ENCODE peak calls at places on chromosome 2, in eight cellular contexts. Y, D, K, J, S, Z, I and C are unnamed samples.

GRCh38 chr2:204012081-204012653 is 75.6 kb downstream of the ICOS start:
- DNase-seq in I (no peak), K (no peak), Y (no peak), S (no peak), J (no peak), D (no peak), Z (peak), C (peak)

GRCh38 chr2:69082430-69082997 is 69.5 kb downstream of the ANTXR1 start:
- DNase-seq in Y (no peak), I (no peak), S (no peak), Z (peak), K (peak), J (no peak), D (no peak), C (peak)

GRCh38 chr2:241950413-241950863 is 80.9 kb downstream of the RTP5 start:
- DNase-seq in D (no peak), J (no peak), S (no peak), K (no peak), Z (no peak), I (peak), Y (no peak), C (no peak)

GRCh38 chr2:205903549-205904129 is 182.3 kb downstream of the INO80D start:
- DNase-seq in D (no peak), I (no peak), Y (peak), Z (no peak), S (peak), J (peak), K (peak), C (no peak)

GRCh38 chr2:23112517-23112916 is 272.5 kb upstream of the KLHL29 start:
- DNase-seq in Z (no peak), I (no peak), K (no peak), Y (no peak), D (no peak), J (no peak), S (no peak), C (no peak)

GRCh38 chr2:28164280-28164801 is 228.3 kb upstream of the FOSL2 start:
- DNase-seq in J (no peak), Y (no peak), S (no peak), I (peak), D (no peak), K (peak), Z (no peak), C (no peak)

GRCh38 chr2:1811971-1812350 is 67.6 kb upstream of the PXDN start:
- DNase-seq in Z (no peak), K (no peak), Y (no peak), I (no peak), J (no peak), D (no peak), S (no peak), C (no peak)

GRCh38 chr2:181140414-181140813 is 160.0 kb downstream of the UBE2E3 start:
- DNase-seq in D (no peak), S (no peak), Z (no peak), J (no peak), K (no peak), I (no peak), Y (no peak), C (no peak)

GRCh38 chr2:176561706-176562105 is 292.5 kb downstream of the MTX2 start:
- DNase-seq in I (no peak), Y (no peak), S (no peak), Z (no peak), K (no peak), D (no peak), J (no peak), C (no peak)

GRCh38 chr2:111957872-111958354 is 59.5 kb downstream of the MERTK start:
- DNase-seq in S (no peak), I (no peak), Z (no peak), K (peak), Y (no peak), J (no peak), D (no peak), C (no peak)

GRCh38 chr2:163859951-163860350 is 124.1 kb upstream of the FIGN start:
- DNase-seq in Z (no peak), K (no peak), S (no peak), I (no peak), D (no peak), J (no peak), Y (no peak), C (no peak)

DNA sequence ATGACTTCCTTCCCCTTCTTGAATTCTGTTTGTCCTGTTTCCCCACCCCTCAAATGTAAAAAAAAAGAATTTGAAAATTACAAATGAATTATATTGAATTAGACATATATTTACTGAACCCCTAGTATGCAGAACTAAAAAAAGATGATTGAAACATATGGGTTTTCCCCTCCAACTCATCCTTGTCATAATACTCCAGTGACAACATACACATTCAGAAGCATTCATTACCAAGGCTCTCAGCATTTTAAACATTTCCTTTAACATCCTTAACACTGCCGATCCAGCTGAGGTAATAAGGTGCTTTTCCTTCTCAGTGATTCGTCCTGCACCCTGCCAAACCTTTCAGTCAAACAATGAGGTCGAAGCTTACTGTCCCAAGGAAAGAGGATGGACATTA is 53.1 kb upstream of the DTNB start:
- DNase-seq in I (no peak), D (no peak), K (no peak), J (no peak), Y (no peak), Z (no peak), S (no peak), C (no peak)
- TF ChIP-seq CTCF in I (no peak), D (no peak), K (no peak), J (no peak), Y (no peak), Z (no peak), S (no peak), C (no peak)

DNA sequence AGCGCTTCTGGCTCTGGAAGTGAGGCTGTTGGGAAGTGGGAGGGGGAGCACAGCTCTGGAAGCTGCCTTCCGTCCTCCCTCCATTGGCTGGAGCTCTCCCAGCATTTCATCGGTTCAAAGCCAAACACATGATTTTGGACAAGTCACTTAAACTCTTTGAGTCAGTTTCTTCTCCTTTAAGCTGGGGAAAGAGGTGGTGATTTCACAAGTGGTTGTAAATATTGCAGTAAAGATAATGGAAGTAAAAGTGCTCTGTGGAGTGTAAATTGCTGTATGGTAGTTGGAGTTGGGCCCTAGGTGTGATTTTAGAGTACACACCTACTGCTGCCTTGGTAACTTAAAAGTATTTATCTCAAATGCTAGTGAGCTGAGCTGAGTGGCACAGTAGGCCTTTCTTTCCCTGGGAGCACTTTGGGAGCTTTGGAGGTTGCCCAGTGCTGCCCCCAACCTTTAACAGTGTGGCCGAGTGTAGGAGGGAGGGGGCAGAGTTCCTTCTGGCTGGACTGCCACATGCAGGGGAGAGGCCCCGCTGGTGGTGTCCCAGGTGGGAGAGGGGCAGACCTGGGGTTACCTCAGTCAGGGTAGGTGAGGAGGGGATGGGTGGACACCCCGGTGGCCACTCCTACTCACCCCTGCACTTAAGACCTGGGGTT is 54.7 kb downstream of the ASAP2 start:
- DNase-seq in S (no peak), J (no peak), Z (no peak), I (peak), Y (no peak), K (no peak), D (no peak), C (no peak)
- TF ChIP-seq CTCF in S (peak), J (no peak), Z (no peak), I (no peak), Y (no peak), K (no peak), D (no peak), C (no peak)

DNA sequence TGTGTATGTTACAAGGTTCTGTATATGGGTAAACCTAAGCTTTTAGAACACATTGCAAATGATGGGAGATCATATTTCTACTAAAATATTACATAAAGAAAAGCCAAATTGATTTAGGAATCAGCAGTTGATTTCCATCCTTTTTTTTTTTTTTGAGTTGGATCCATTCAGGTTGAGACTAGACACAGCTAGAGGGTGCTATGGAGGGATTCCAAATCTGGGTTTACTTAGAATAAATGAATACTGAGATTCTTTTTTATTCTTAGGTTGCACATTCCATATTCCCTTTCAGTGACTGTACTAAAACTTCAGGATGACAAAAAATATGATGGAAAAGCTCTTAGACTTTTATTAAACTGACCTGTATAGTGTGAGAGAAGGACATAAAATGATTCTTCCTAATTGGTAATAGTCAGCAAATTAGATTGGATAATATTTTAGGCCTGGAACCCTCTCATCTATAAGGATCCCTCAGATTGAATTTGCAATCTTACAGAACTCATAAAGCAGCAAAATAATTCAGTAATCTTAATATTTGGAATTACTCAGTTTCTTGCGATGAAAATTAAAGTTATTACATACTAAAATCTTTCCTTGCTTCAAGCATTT is 183.3 kb upstream of the SESTD1 start:
- DNase-seq in S (no peak), J (no peak), D (no peak), Y (no peak), K (no peak), Z (no peak), I (no peak), C (no peak)
- TF ChIP-seq CTCF in S (peak), J (peak), D (no peak), Y (no peak), K (no peak), Z (no peak), I (no peak), C (no peak)

DNA sequence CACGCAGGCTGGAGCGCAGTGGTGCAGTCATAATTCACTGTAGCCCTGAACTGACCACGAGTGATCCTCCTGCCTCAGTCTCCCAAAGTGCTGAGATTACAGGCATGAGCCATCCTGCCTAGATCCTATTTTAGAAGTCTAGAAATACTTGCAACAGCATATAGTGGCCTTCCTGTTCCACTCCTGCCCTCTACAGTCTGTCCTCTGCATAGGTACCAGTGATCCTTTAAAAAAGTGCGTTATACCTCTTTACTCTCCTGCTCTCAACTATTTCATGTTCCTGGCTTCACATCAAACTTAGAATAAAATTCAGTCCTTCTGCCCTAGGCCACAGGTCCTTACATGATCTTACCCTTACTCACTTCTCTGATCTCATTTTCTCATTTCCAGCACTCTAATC is 6.0 kb downstream of the COMMD1 start:
- DNase-seq in S (peak), I (no peak), J (no peak), D (no peak), K (no peak), Y (no peak), Z (peak), C (no peak)
- TF ChIP-seq CTCF in S (peak), I (no peak), J (peak), D (no peak), K (no peak), Y (no peak), Z (peak), C (peak)

DNA sequence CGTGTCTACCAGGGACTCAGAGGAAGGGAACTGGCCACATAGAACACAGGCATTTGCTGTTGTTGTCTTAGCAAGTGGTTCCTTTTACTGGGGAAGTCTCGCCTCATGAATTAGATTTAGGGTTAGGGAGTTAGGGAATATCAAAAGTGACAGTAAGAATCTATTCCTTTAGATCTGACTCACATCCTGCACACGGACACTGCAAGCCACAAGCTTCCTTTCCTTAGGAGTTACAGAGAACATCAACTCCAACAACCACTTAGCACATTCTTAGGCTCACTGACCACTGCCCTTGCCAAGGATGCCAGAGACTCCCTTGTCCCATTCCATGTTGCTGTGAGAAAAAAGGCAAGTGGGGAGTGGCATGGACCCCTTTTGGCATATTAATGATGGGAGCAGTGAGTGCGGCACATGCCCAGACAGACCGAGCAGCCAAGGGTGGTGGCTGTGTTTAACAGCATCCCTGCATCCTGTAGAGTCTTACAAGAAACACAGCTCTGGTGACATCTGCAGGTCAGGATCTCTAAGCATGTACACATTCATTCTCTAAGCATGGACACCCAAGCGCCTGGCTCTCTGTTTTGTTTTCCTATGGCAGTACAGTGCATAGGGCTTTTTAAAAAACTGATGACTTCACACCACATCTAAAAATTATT is 745.6 kb upstream of the RAB6C start:
- DNase-seq in J (no peak), I (no peak), S (no peak), Y (peak), D (no peak), K (no peak), Z (peak), C (peak)
- TF ChIP-seq CTCF in J (peak), I (no peak), S (peak), Y (no peak), D (no peak), K (no peak), Z (peak), C (no peak)

GRCh38 chr2:174577967-174578589 is 19.5 kb downstream of the WIPF1 start:
- DNase-seq in Y (peak), J (no peak), I (no peak), D (peak), S (no peak), Z (peak), K (no peak), C (peak)
- TF ChIP-seq CTCF in Y (no peak), J (peak), I (no peak), D (peak), S (peak), Z (peak), K (peak), C (peak)

GRCh38 chr2:218865999-218866398 is 6.4 kb downstream of the WNT6 start:
- DNase-seq in S (peak), I (no peak), D (no peak), K (no peak), J (no peak), Y (no peak), Z (no peak), C (no peak)
- TF ChIP-seq CTCF in S (peak), I (no peak), D (no peak), K (no peak), J (peak), Y (no peak), Z (no peak), C (no peak)

GRCh38 chr2:64750817-64751285 is 97.1 kb upstream of the SERTAD2 start:
- DNase-seq in D (peak), J (peak), Z (peak), K (no peak), S (peak), I (peak), Y (no peak), C (peak)

GRCh38 chr2:64751286-64752260 is 97.9 kb upstream of the SERTAD2 start:
- DNase-seq in I (peak), S (no peak), Z (peak), K (peak), D (no peak), Y (peak), J (no peak), C (peak)

GRCh38 chr2:64749446-64749845 is 95.7 kb upstream of the SERTAD2 start:
- DNase-seq in K (no peak), S (no peak), I (no peak), J (no peak), Z (no peak), D (no peak), Y (no peak), C (no peak)

GRCh38 chr2:64748561-64748960 is 94.8 kb upstream of the SERTAD2 start:
- DNase-seq in Y (no peak), S (no peak), K (peak), I (no peak), Z (no peak), D (no peak), J (no peak), C (no peak)

GRCh38 chr2:64750001-64750816 is 96.5 kb upstream of the SERTAD2 start:
- DNase-seq in D (peak), J (peak), Y (peak), Z (peak), I (peak), S (peak), K (peak), C (peak)
- TF ChIP-seq CTCF in D (peak), J (peak), Y (no peak), Z (no peak), I (peak), S (no peak), K (no peak), C (no peak)